ENCODE peak calls at places on chromosomes 7 and 10, in five cellular contexts. P, Y, N, M and S are unnamed samples.

GRCh38 chr7:121748546-121748945 is 124.4 kb upstream of the PTPRZ1 start:
- DNase-seq in P (peak), Y (no peak), N (no peak), M (no peak), S (peak)

GRCh38 chr7:23468721-23469149 is 1.6 kb downstream of the IGF2BP3 start:
- DNase-seq in P (no peak), Y (peak), N (no peak), M (peak), S (no peak)

GRCh38 chr7:50463035-50463434 is 12.9 kb upstream of the FIGNL1 start:
- DNase-seq in P (no peak), Y (no peak), N (no peak), M (no peak), S (no peak)

GRCh38 chr10:58414270-58415041 is 29.2 kb downstream of the TFAM start:
- DNase-seq in P (peak), Y (no peak), N (no peak), M (no peak), S (peak)

GRCh38 chr7:126702242-126703016 is 550.3 kb downstream of the GRM8 start:
- DNase-seq in P (no peak), Y (no peak), N (no peak), M (no peak), S (no peak)

GRCh38 chr10:93488956-93489528 is 6.9 kb upstream of the MYOF start:
- DNase-seq in P (no peak), Y (no peak), N (no peak), M (no peak), S (no peak)

GRCh38 chr7:44322631-44323363 is 2.6 kb downstream of the CAMK2B start:
- DNase-seq in P (no peak), Y (no peak), N (no peak), M (no peak), S (no peak)

GRCh38 chr7:27661776-27662489 is 750 bp downstream of the HIBADH start:
- DNase-seq in P (no peak), Y (no peak), N (no peak), M (peak), S (no peak)

GRCh38 chr10:50990568-50991495 is 83.5 kb upstream of the PRKG1 start:
- DNase-seq in P (peak), Y (peak), N (peak), M (no peak), S (peak)

GRCh38 chr7:3280445-3280844 is 20.6 kb upstream of the SDK1 start:
- DNase-seq in P (no peak), Y (no peak), N (no peak), M (no peak), S (no peak)

GRCh38 chr10:127889605-127890195 is 3.0 kb downstream of the CLRN3 start:
- DNase-seq in P (peak), Y (no peak), N (no peak), M (no peak), S (peak)

GRCh38 chr10:71984798-71985388 is 20.7 kb downstream of the CHST3 start:
- DNase-seq in P (no peak), Y (no peak), N (no peak), M (no peak), S (no peak)

GRCh38 chr10:91511549-91512330 is 101.6 kb downstream of the HECTD2 start:
- DNase-seq in P (peak), Y (no peak), N (no peak), M (no peak), S (peak)

GRCh38 chr10:7659560-7659959 is 7.2 kb downstream of the ITIH5 start:
- DNase-seq in P (no peak), Y (no peak), N (no peak), M (no peak), S (no peak)

GRCh38 chr10:89156161-89156560 is 51.0 kb downstream of the CH25H start:
- DNase-seq in P (no peak), Y (no peak), N (no peak), M (no peak), S (no peak)

GRCh38 chr10:47127188-47127587 is 172.8 kb upstream of the GDF10 start:
- DNase-seq in P (no peak), Y (no peak), N (no peak), M (no peak), S (no peak)

GRCh38 chr10:69645751-69646687 is 16.0 kb downstream of the FAM241B start:
- DNase-seq in P (no peak), Y (peak), N (no peak), M (peak), S (no peak)

GRCh38 chr10:107915277-107915634 is 750.8 kb upstream of the SORCS1 start:
- DNase-seq in P (peak), Y (no peak), N (no peak), M (no peak), S (peak)

GRCh38 chr10:107918171-107918570 is 753.7 kb upstream of the SORCS1 start:
- DNase-seq in P (no peak), Y (no peak), N (no peak), M (no peak), S (no peak)

GRCh38 chr10:107919626-107920235 is 755.2 kb upstream of the SORCS1 start:
- DNase-seq in P (no peak), Y (no peak), N (no peak), M (no peak), S (no peak)

GRCh38 chr10:107913317-107914294 is 749.1 kb upstream of the SORCS1 start:
- DNase-seq in P (no peak), Y (no peak), N (no peak), M (no peak), S (no peak)

GRCh38 chr10:107914450-107915276 is 750.2 kb upstream of the SORCS1 start:
- DNase-seq in P (no peak), Y (peak), N (no peak), M (peak), S (peak)
- TF ChIP-seq CTCF in P (no peak), Y (no peak), N (no peak), M (peak), S (no peak)

GRCh38 chr7:47441796-47442744 is 139.8 kb downstream of the TNS3 start:
- DNase-seq in P (no peak), Y (no peak), N (no peak), M (no peak), S (no peak)

GRCh38 chr7:47443049-47443448 is 138.9 kb downstream of the TNS3 start:
- DNase-seq in P (no peak), Y (no peak), N (no peak), M (no peak), S (no peak)

GRCh38 chr7:47447621-47448349 is 134.1 kb downstream of the TNS3 start:
- DNase-seq in P (no peak), Y (no peak), N (no peak), M (no peak), S (no peak)

GRCh38 chr7:47446871-47447466 is 134.9 kb downstream of the TNS3 start:
- DNase-seq in P (no peak), Y (no peak), N (no peak), M (no peak), S (no peak)

GRCh38 chr7:47444376-47445098 is 137.4 kb downstream of the TNS3 start:
- DNase-seq in P (peak), Y (no peak), N (no peak), M (no peak), S (peak)
- TF ChIP-seq CTCF in P (peak), Y (peak), N (peak), M (peak), S (peak)

DNA sequence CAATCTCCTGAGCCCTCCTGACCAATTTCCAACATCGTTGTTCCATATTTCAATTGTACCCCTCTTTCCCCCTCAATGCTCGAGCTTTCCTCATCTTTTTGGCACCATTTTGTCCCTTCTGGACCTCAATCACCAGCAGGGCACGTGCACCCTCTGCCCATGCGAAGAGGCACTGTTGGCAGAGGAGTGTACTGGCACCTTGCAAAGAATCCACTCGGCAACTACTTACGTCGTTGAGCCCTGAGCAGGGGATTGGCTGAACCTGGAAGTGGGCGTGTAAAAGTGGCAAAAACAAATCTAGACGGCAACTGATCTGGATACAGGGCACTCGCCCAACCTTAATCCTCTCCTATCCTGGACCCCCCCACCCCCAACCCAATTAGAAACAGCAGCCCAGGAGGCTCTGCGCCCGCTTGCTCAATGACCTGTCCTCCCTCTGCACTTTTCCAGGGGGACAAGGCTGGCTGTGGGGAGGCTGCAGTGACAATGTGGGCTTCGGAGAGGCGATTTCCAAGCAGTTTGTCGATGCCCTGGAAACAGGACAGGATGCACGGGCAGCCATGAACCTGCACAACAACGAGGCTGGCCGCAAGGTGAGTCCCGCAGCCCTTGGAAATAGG is 18.8 kb downstream of the WNT8B start:
- DNase-seq in P (peak), Y (peak), N (peak), M (peak), S (peak)
- TF ChIP-seq CTCF in P (no peak), Y (no peak), N (peak), M (no peak), S (no peak)

GRCh38 chr7:111853231-111853990 is 291.1 kb upstream of the IMMP2L start:
- DNase-seq in P (no peak), Y (no peak), N (no peak), M (no peak), S (no peak)
- TF ChIP-seq CTCF in P (no peak), Y (no peak), N (peak), M (no peak), S (peak)